ENCODE peak calls at places on chromosomes 3 and 15, in four cellular contexts. One of them, this sample, is unnamed.

GRCh38 chr3:53715815-53716483 is 130.3 kb downstream of the CHDH start:
- DNase-seq in SIG-M5: no peak
- DNase-seq in substantia nigra: no peak
- DNase-seq in activated effector memory CD4-positive, alpha-beta T cell treated with Interleukin-2 at 50 U/mL for 16 hours: no peak
- DNase-seq in this sample: no peak

GRCh38 chr3:73401616-73402265 is 223.0 kb downstream of the PDZRN3 start:
- DNase-seq in SIG-M5: no peak
- DNase-seq in substantia nigra: no peak
- DNase-seq in activated effector memory CD4-positive, alpha-beta T cell treated with Interleukin-2 at 50 U/mL for 16 hours: no peak
- DNase-seq in this sample: no peak

GRCh38 chr3:15634671-15635661 is 33.4 kb downstream of the BTD start:
- DNase-seq in SIG-M5: no peak
- DNase-seq in substantia nigra: no peak
- DNase-seq in activated effector memory CD4-positive, alpha-beta T cell treated with Interleukin-2 at 50 U/mL for 16 hours: no peak
- DNase-seq in this sample: no peak

GRCh38 chr3:123404391-123404790 is 44.5 kb downstream of the ADCY5 start:
- DNase-seq in SIG-M5: no peak
- DNase-seq in substantia nigra: no peak
- DNase-seq in activated effector memory CD4-positive, alpha-beta T cell treated with Interleukin-2 at 50 U/mL for 16 hours: no peak
- DNase-seq in this sample: no peak

GRCh38 chr3:33919721-33920120 is 121.3 kb downstream of the PDCD6IP start:
- DNase-seq in SIG-M5: no peak
- DNase-seq in substantia nigra: no peak
- DNase-seq in activated effector memory CD4-positive, alpha-beta T cell treated with Interleukin-2 at 50 U/mL for 16 hours: no peak
- DNase-seq in this sample: no peak

GRCh38 chr3:107897471-107898180 is 193.2 kb downstream of the CD47 start:
- DNase-seq in SIG-M5: no peak
- DNase-seq in substantia nigra: no peak
- DNase-seq in activated effector memory CD4-positive, alpha-beta T cell treated with Interleukin-2 at 50 U/mL for 16 hours: no peak
- DNase-seq in this sample: no peak

GRCh38 chr3:34106879-34107278 is 308.4 kb downstream of the PDCD6IP start:
- DNase-seq in SIG-M5: no peak
- DNase-seq in substantia nigra: no peak
- DNase-seq in activated effector memory CD4-positive, alpha-beta T cell treated with Interleukin-2 at 50 U/mL for 16 hours: no peak
- DNase-seq in this sample: peak

GRCh38 chr15:72139667-72140066 is 21.5 kb downstream of the SENP8 start:
- DNase-seq in SIG-M5: no peak
- DNase-seq in substantia nigra: no peak
- DNase-seq in activated effector memory CD4-positive, alpha-beta T cell treated with Interleukin-2 at 50 U/mL for 16 hours: no peak
- DNase-seq in this sample: no peak

GRCh38 chr3:61334783-61335182 is 83.5 kb upstream of the FHIT start:
- DNase-seq in SIG-M5: no peak
- DNase-seq in substantia nigra: no peak
- DNase-seq in activated effector memory CD4-positive, alpha-beta T cell treated with Interleukin-2 at 50 U/mL for 16 hours: no peak
- DNase-seq in this sample: no peak

GRCh38 chr15:57432141-57432701 is 55.9 kb downstream of the CGNL1 start:
- DNase-seq in SIG-M5: no peak
- DNase-seq in substantia nigra: no peak
- DNase-seq in activated effector memory CD4-positive, alpha-beta T cell treated with Interleukin-2 at 50 U/mL for 16 hours: no peak
- DNase-seq in this sample: no peak

GRCh38 chr15:63374686-63375520 is 6.7 kb downstream of the CA12 start:
- DNase-seq in SIG-M5: no peak
- DNase-seq in substantia nigra: peak
- DNase-seq in activated effector memory CD4-positive, alpha-beta T cell treated with Interleukin-2 at 50 U/mL for 16 hours: no peak
- DNase-seq in this sample: no peak

GRCh38 chr3:194884649-194885315 is 199.1 kb downstream of the FAM43A start:
- DNase-seq in SIG-M5: no peak
- DNase-seq in substantia nigra: no peak
- DNase-seq in activated effector memory CD4-positive, alpha-beta T cell treated with Interleukin-2 at 50 U/mL for 16 hours: no peak
- DNase-seq in this sample: no peak

GRCh38 chr15:69081310-69082004 is 67.0 kb downstream of the NOX5 start:
- DNase-seq in SIG-M5: no peak
- DNase-seq in substantia nigra: no peak
- DNase-seq in activated effector memory CD4-positive, alpha-beta T cell treated with Interleukin-2 at 50 U/mL for 16 hours: no peak
- DNase-seq in this sample: no peak

GRCh38 chr3:172148269-172148668 is 108.9 kb downstream of the FNDC3B start:
- DNase-seq in SIG-M5: no peak
- DNase-seq in substantia nigra: no peak
- DNase-seq in activated effector memory CD4-positive, alpha-beta T cell treated with Interleukin-2 at 50 U/mL for 16 hours: no peak
- DNase-seq in this sample: no peak

GRCh38 chr3:161600185-161600584 is 103.6 kb downstream of the OTOL1 start:
- DNase-seq in SIG-M5: no peak
- DNase-seq in substantia nigra: no peak
- DNase-seq in activated effector memory CD4-positive, alpha-beta T cell treated with Interleukin-2 at 50 U/mL for 16 hours: no peak
- DNase-seq in this sample: no peak

GRCh38 chr15:22933641-22934061 is 46.5 kb downstream of the CYFIP1 start:
- DNase-seq in SIG-M5: no peak
- DNase-seq in substantia nigra: no peak
- DNase-seq in activated effector memory CD4-positive, alpha-beta T cell treated with Interleukin-2 at 50 U/mL for 16 hours: no peak
- DNase-seq in this sample: no peak

GRCh38 chr3:169085827-169086226 is 577.7 kb downstream of the MECOM start:
- DNase-seq in SIG-M5: no peak
- DNase-seq in substantia nigra: no peak
- DNase-seq in activated effector memory CD4-positive, alpha-beta T cell treated with Interleukin-2 at 50 U/mL for 16 hours: no peak
- DNase-seq in this sample: no peak

GRCh38 chr3:5347486-5347885 is 160.0 kb downstream of the EDEM1 start:
- DNase-seq in SIG-M5: no peak
- DNase-seq in substantia nigra: no peak
- DNase-seq in activated effector memory CD4-positive, alpha-beta T cell treated with Interleukin-2 at 50 U/mL for 16 hours: no peak
- DNase-seq in this sample: no peak

This sample was measured in HEK293T.